ENCODE peak calls at places on chromosomes 7 and 10, in nine cellular contexts. F, N, Q, J, T, I, Z, P and K are unnamed samples. For H3K4me1 and H3K9me3, the result is how much of the 10 kb centered on the place peaks cover.

GRCh38 chr10:119301397-119301796 is 94.0 kb downstream of the GRK5 start:
- DNase-seq in F (no peak), N (no peak), Q (no peak), J (peak), T (no peak), I (no peak), Z (no peak), P (peak), K (no peak)

GRCh38 chr10:103969857-103970627 is 3.1 kb downstream of the SLK start:
- DNase-seq in F (no peak), N (no peak), Q (no peak), J (no peak), T (no peak), I (no peak), Z (no peak), P (no peak), K (no peak)

GRCh38 chr10:121618906-121619305 is 20.7 kb upstream of the FGFR2 start:
- DNase-seq in F (no peak), N (no peak), Q (no peak), J (no peak), T (no peak), I (peak), Z (no peak), P (no peak), K (no peak)

GRCh38 chr7:158991824-158992621 is 135.7 kb downstream of the DYNC2I1 start:
- DNase-seq in F (no peak), N (no peak), Q (no peak), J (no peak), T (no peak), I (peak), Z (no peak), P (no peak), K (no peak)

GRCh38 chr7:134480730-134481129 is 21.8 kb upstream of the AKR1B1 start:
- DNase-seq in F (no peak), N (no peak), Q (no peak), J (peak), T (no peak), I (no peak), Z (no peak), P (no peak), K (no peak)

GRCh38 chr7:149620961-149621360 is 123.4 kb upstream of the ZNF746 start:
- DNase-seq in F (no peak), N (no peak), Q (no peak), J (no peak), T (no peak), I (no peak), Z (no peak), P (no peak), K (no peak)

GRCh38 chr10:36683421-36683820 is 442.0 kb upstream of the ANKRD30A start:
- DNase-seq in F (no peak), N (no peak), Q (no peak), J (no peak), T (no peak), I (no peak), Z (no peak), P (no peak), K (no peak)

GRCh38 chr7:33601884-33602283 is 303.5 kb upstream of the BMPER start:
- DNase-seq in F (no peak), N (no peak), Q (no peak), J (no peak), T (no peak), I (no peak), Z (no peak), P (no peak), K (no peak)

GRCh38 chr7:106068986-106069385 is 43.1 kb downstream of the SYPL1 start:
- DNase-seq in F (no peak), N (peak), Q (no peak), J (peak), T (no peak), I (no peak), Z (no peak), P (no peak), K (no peak)

GRCh38 chr7:6250364-6250833 is 22.0 kb downstream of the CYTH3 start:
- DNase-seq in F (no peak), N (peak), Q (no peak), J (peak), T (no peak), I (no peak), Z (no peak), P (no peak), K (no peak)

GRCh38 chr7:157764946-157765537 is 428.2 kb downstream of the DNAJB6 start:
- DNase-seq in F (no peak), N (no peak), Q (no peak), J (no peak), T (no peak), I (no peak), Z (no peak), P (no peak), K (no peak)

GRCh38 chr10:51879238-51879637 is 179.8 kb upstream of the CSTF2T start:
- DNase-seq in F (no peak), N (peak), Q (no peak), J (peak), T (peak), I (no peak), Z (no peak), P (no peak), K (peak)

GRCh38 chr10:69281507-69282413 is 3.5 kb downstream of the HK1 start:
- DNase-seq in F (no peak), N (no peak), Q (no peak), J (no peak), T (no peak), I (no peak), Z (no peak), P (no peak), K (no peak)

GRCh38 chr7:36303202-36304098 is 86.2 kb upstream of the ANLN start:
- DNase-seq in F (peak), N (no peak), Q (no peak), J (peak), T (peak), I (peak), Z (peak), P (no peak), K (peak)

GRCh38 chr10:69374242-69374641 is 42.5 kb downstream of the TACR2 start:
- DNase-seq in F (no peak), N (no peak), Q (no peak), J (no peak), T (no peak), I (no peak), Z (peak), P (no peak), K (no peak)

GRCh38 chr7:17787257-17787656 is 153.0 kb downstream of the SNX13 start:
- DNase-seq in F (no peak), N (no peak), Q (no peak), J (no peak), T (no peak), I (no peak), Z (no peak), P (no peak), K (no peak)

GRCh38 chr10:63438506-63439498 is 27.0 kb downstream of the JMJD1C start:
- DNase-seq in F (no peak), N (no peak), Q (no peak), J (peak), T (no peak), I (no peak), Z (no peak), P (no peak), K (no peak)

GRCh38 chr10:22389856-22390589 is 44.7 kb downstream of the SPAG6 start:
- DNase-seq in F (no peak), N (no peak), Q (no peak), J (no peak), T (no peak), I (no peak), Z (no peak), P (no peak), K (no peak)

GRCh38 chr7:155979994-155980393 is 167.7 kb upstream of the SHH start:
- DNase-seq in F (no peak), N (no peak), Q (no peak), J (no peak), T (no peak), I (peak), Z (peak), P (no peak), K (no peak)

GRCh38 chr7:134476044-134476443 is 17.1 kb upstream of the AKR1B1 start:
- DNase-seq in F (no peak), N (no peak), Q (no peak), J (no peak), T (no peak), I (no peak), Z (no peak), P (no peak), K (no peak)

GRCh38 chr7:151432658-151433521 is 7.1 kb downstream of the CRYGN start:
- DNase-seq in F (no peak), N (no peak), Q (no peak), J (no peak), T (no peak), I (peak), Z (peak), P (peak), K (no peak)

GRCh38 chr10:62075912-62076311 is 174.4 kb downstream of the ARID5B start:
- DNase-seq in F (no peak), N (no peak), Q (no peak), J (peak), T (no peak), I (no peak), Z (no peak), P (no peak), K (no peak)

GRCh38 chr7:129376076-129376777 is 58.0 kb upstream of the STRIP2 start:
- DNase-seq in F (no peak), N (peak), Q (no peak), J (peak), T (no peak), I (no peak), Z (no peak), P (peak), K (no peak)

GRCh38 chr7:74349621-74350020 is 60.4 kb downstream of the CLIP2 start:
- DNase-seq in F (no peak), N (no peak), Q (no peak), J (no peak), T (no peak), I (no peak), Z (no peak), P (no peak), K (no peak)

GRCh38 chr10:93468532-93469213 is 13.5 kb downstream of the MYOF start:
- DNase-seq in F (peak), N (no peak), Q (no peak), J (peak), T (no peak), I (no peak), Z (no peak), P (no peak), K (no peak)

GRCh38 chr10:99329891-99330674 is 927 bp downstream of the CNNM1 start:
- DNase-seq in F (no peak), N (no peak), Q (peak), J (peak), T (no peak), I (peak), Z (peak), P (no peak), K (no peak)

GRCh38 chr10:48542471-48543210 is 62.2 kb downstream of the ARHGAP22 start:
- DNase-seq in F (no peak), N (no peak), Q (no peak), J (no peak), T (no peak), I (no peak), Z (no peak), P (no peak), K (no peak)

GRCh38 chr7:135447783-135448182 is 62.1 kb downstream of the CNOT4 start:
- DNase-seq in F (no peak), N (no peak), Q (no peak), J (no peak), T (no peak), I (no peak), Z (no peak), P (no peak), K (no peak)

GRCh38 chr10:111532139-111532538 is 455.3 kb downstream of the ADRA2A start:
- DNase-seq in F (no peak), N (no peak), Q (no peak), J (no peak), T (no peak), I (no peak), Z (no peak), P (no peak), K (no peak)

GRCh38 chr10:33126118-33126517 is 168.1 kb upstream of the ITGB1 start:
- DNase-seq in F (no peak), N (peak), Q (no peak), J (peak), T (peak), I (no peak), Z (no peak), P (peak), K (no peak)

GRCh38 chr10:43105119-43105792 is 28.4 kb downstream of the RET start:
- DNase-seq in F (peak), N (no peak), Q (peak), J (peak), T (peak), I (peak), Z (peak), P (peak), K (peak)

GRCh38 chr10:46520941-46521340 is 35.5 kb downstream of the GPRIN2 start:
- DNase-seq in F (no peak), N (peak), Q (peak), J (peak), T (no peak), I (peak), Z (peak), P (no peak), K (no peak)

GRCh38 chr7:139669106-139670061 is 108.4 kb downstream of the HIPK2 start:
- DNase-seq in F (no peak), N (no peak), Q (no peak), J (no peak), T (no peak), I (no peak), Z (no peak), P (no peak), K (no peak)

GRCh38 chr10:50219200-50219599 is 32.1 kb downstream of the ASAH2 start:
- DNase-seq in F (no peak), N (no peak), Q (no peak), J (no peak), T (no peak), I (no peak), Z (no peak), P (no peak), K (no peak)

GRCh38 chr10:97408496-97408992 is 7.4 kb upstream of the RRP12 start:
- DNase-seq in F (no peak), N (no peak), Q (no peak), J (no peak), T (no peak), I (no peak), Z (no peak), P (no peak), K (no peak)
- H3K4me1 ChIP-seq in F (under half), N (under half), Q (under half), J (under half), T (under half), I (under half), Z (under half), P (under half), K (under half)

DNA sequence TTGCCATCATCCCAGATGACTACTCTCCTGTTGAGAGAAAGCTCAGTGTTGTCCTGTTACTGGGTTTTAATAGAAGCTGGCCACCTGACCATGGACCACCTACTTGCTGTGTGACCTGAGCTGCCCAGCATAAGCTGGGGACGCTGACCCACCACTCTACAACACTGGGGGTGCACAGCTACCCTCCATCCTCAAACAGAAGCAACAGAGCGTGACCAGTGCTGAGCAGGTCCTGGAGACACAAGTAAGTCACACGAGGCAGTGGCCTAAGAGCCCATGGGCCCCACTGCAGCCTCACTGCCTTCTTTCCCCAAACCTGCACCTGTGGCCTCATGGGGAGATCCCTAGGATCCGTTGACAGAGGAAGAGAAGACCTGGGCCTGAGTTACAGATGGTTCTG is 198.6 kb upstream of the ADARB2 start:
- DNase-seq in F (no peak), N (no peak), Q (no peak), J (no peak), T (no peak), I (no peak), Z (no peak), P (no peak), K (no peak)
- H3K9me3 ChIP-seq in F (under half), N (under half), Q (under half), J (under half), T (under half), I (under half), Z (under half), P (under half), K (under half)

GRCh38 chr7:44980393-44981034 is 1.7 kb upstream of the MYO1G start:
- DNase-seq in F (no peak), N (no peak), Q (no peak), J (peak), T (no peak), I (peak), Z (no peak), P (no peak), K (peak)
- H3K4me1 ChIP-seq in F (under half), N (half or more), Q (under half), J (under half), T (under half), I (under half), Z (under half), P (half or more), K (under half)

GRCh38 chr10:130836344-130836743 is 475.2 kb downstream of the TCERG1L start:
- DNase-seq in F (no peak), N (no peak), Q (no peak), J (no peak), T (no peak), I (no peak), Z (no peak), P (no peak), K (no peak)
- H3K9me3 ChIP-seq in F (under half), N (under half), Q (under half), J (under half), T (under half), I (under half), Z (under half), P (under half), K (under half)

DNA sequence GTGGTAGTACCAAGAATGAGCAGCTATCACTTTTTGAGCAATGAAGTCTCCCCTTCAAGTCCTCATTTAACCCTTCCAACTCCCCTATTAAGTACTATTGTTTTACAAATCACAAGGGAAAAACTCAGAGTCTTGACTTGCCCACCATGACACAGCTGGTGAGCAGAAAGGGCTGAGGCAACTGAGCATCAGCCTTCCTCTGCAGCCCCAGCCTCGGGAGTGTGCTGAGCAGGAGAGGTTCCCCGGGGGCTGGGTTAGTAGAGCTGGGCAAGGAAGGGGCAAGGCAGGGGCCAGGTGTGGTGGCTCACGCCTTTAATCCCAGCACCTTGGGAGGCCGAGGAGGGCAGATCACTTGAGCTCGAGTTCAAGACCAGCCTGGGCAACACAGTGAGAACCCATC is 3.2 kb downstream of the FRAT2 start:
- DNase-seq in F (no peak), N (no peak), Q (no peak), J (no peak), T (no peak), I (no peak), Z (no peak), P (no peak), K (no peak)
- H3K4me1 ChIP-seq in F (under half), N (under half), Q (under half), J (under half), T (under half), I (under half), Z (under half), P (under half), K (under half)

DNA sequence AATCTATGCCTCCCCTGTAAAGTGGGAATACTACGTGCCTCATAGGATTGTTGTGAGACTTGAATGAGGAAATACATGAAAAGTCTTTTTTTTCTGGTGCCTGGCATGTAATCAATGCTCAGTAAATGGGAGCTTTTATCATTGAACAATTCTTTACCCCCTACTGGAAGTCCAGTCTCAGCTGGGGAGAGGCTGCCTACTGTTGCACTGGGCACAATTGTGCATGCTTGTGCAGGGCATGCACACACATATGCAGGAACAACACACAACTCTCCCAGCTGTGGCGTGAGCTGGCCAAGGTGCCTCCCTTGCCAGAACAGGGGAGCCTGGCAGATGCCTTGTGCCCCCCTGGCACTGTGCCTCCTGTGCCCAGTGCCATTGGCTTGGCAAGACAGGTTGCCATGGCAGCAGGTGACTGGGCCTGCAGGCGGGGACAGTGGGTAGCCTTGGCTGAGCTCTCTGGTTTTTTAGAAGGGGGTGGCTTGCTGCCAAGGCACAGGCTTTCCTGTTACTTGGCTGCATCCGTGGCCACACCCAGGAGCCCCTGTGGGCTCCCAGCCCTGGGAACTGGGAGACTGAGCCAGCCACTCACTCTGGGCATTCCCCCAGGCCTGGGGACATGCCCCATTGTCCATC is 16.1 kb upstream of the PALD1 start:
- DNase-seq in F (peak), N (no peak), Q (no peak), J (peak), T (peak), I (no peak), Z (peak), P (no peak), K (peak)
- H3K9me3 ChIP-seq in F (under half), N (under half), Q (under half), J (under half), T (under half), I (under half), Z (under half), P (under half), K (under half)

DNA sequence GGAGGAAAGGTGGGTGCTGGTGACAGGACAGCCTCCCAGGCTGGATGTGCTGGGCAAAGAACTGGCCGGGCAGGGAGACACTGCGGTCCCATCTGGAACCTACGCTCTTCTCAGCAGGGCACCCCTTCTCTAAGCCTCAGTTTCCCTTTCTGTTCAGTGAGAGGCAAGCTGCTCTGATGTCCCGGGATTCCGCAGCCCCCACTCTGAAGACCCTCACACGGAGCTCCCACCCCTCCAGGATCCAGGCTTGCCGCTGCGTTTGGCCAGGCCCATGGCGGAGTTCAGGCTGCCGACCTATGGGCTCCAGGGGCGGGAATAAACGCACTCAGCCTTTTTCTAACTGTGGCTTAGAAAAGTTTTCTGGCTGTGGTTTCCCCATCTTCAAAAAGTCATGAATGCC is 10.2 kb upstream of the INTS1 start:
- DNase-seq in F (no peak), N (no peak), Q (no peak), J (no peak), T (no peak), I (no peak), Z (no peak), P (no peak), K (no peak)
- H3K4me1 ChIP-seq in F (under half), N (under half), Q (under half), J (under half), T (under half), I (under half), Z (under half), P (under half), K (under half)

GRCh38 chr7:90775383-90775965 is 179.4 kb downstream of the CDK14 start:
- DNase-seq in F (no peak), N (no peak), Q (no peak), J (no peak), T (no peak), I (no peak), Z (no peak), P (no peak), K (no peak)
- H3K9me3 ChIP-seq in F (under half), N (under half), Q (under half), J (under half), T (under half), I (under half), Z (under half), P (under half), K (under half)

GRCh38 chr10:79103078-79103477 is 34.3 kb downstream of the ZMIZ1 start:
- DNase-seq in F (no peak), N (no peak), Q (no peak), J (no peak), T (no peak), I (no peak), Z (no peak), P (no peak), K (no peak)
- H3K4me1 ChIP-seq in F (half or more), N (under half), Q (under half), J (under half), T (under half), I (half or more), Z (half or more), P (under half), K (under half)

GRCh38 chr7:153398370-153398769 is 638.8 kb downstream of the ACTR3B start:
- DNase-seq in F (no peak), N (no peak), Q (no peak), J (no peak), T (no peak), I (no peak), Z (no peak), P (no peak), K (no peak)
- H3K9me3 ChIP-seq in F (under half), N (under half), Q (under half), J (under half), T (under half), I (under half), Z (under half), P (under half), K (under half)